ENCODE peak calls at places on chromosomes 11 and 22, in ten cellular contexts. V is NCI-H2029 treated with DMSO at 0.1 percent for 48 hours; M is osteocyte; L is T-helper 1 cell; H is activated effector memory CD4-positive, alpha-beta T cell treated with Interleukin-2 at 50 U/mL for 16 hours; U is neural crest cell; X is colonic mucosa; P is caudate nucleus; K is ovary; F is LNCaP clone FGC. Z is an unnamed sample.

GRCh38 chr22:47059076-47059475 is 296.6 kb downstream of the TBC1D22A start:
- DNase-seq in P (no peak), V (no peak), K (no peak), M (no peak), X (no peak), L (no peak), U (no peak), H (no peak), F (no peak), Z (no peak)

GRCh38 chr22:33213383-33214075 is 155.3 kb upstream of the SYN3 start:
- DNase-seq in K (no peak), X (no peak), L (no peak), M (no peak), P (no peak), H (no peak), V (no peak), U (no peak), F (no peak), Z (no peak)

GRCh38 chr11:114169321-114169749 is 109.8 kb downstream of the ZBTB16 start:
- DNase-seq in K (no peak), M (no peak), L (no peak), P (no peak), F (no peak), U (no peak), V (no peak), H (no peak), X (no peak), Z (no peak)

GRCh38 chr11:84117394-84117793 is 831.2 kb upstream of the CCDC90B start:
- DNase-seq in U (no peak), V (no peak), P (no peak), F (no peak), H (no peak), L (no peak), X (no peak), K (no peak), M (no peak), Z (no peak)

GRCh38 chr22:19149047-19149883 is 827 bp downstream of the GSC2 start:
- DNase-seq in V (no peak), L (peak), U (no peak), H (peak), K (no peak), X (no peak), P (no peak), F (no peak), M (no peak), Z (no peak)

GRCh38 chr11:65135633-65136145 is 1.4 kb upstream of the SYVN1 start:
- DNase-seq in L (no peak), F (no peak), H (no peak), X (no peak), M (no peak), V (no peak), U (no peak), K (no peak), P (no peak), Z (no peak)

GRCh38 chr11:64842851-64843841 is 1.3 kb downstream of the CDC42BPG start:
- DNase-seq in H (no peak), X (peak), U (no peak), K (no peak), L (no peak), M (no peak), F (no peak), V (no peak), P (no peak), Z (no peak)

GRCh38 chr22:21455334-21456089 is 11.7 kb upstream of the TMEM191C start:
- DNase-seq in L (no peak), U (peak), H (no peak), V (no peak), K (no peak), F (no peak), X (no peak), M (peak), P (no peak), Z (peak)

GRCh38 chr11:62974848-62975522 is 9.8 kb downstream of the SLC22A6 start:
- DNase-seq in F (no peak), M (no peak), X (peak), L (no peak), H (no peak), P (no peak), K (no peak), U (no peak), V (peak), Z (peak)

GRCh38 chr11:65448418-65449196 is 26.0 kb downstream of the NEAT1 start:
- DNase-seq in P (no peak), F (no peak), L (peak), X (no peak), M (no peak), U (no peak), V (no peak), H (no peak), K (no peak), Z (peak)

GRCh38 chr11:64769283-64769682 is 9.1 kb downstream of the SF1 start:
- DNase-seq in V (no peak), H (no peak), X (no peak), L (no peak), F (no peak), K (no peak), U (no peak), M (no peak), P (no peak), Z (no peak)

GRCh38 chr22:24810043-24810749 is 4.2 kb downstream of the SGSM1 start:
- DNase-seq in V (no peak), U (no peak), M (no peak), F (no peak), L (no peak), X (no peak), H (no peak), K (no peak), P (peak), Z (peak)

Z was measured in G401.